ENCODE peak calls at places on chromosomes 16 and 17, in six cellular contexts. One of them, this sample, is unnamed. For H4K20me1 and H3K4me1, the result is how much of the 10 kb centered on the place peaks cover.

GRCh38 chr17:3167574-3167973 is 29.7 kb upstream of the OR1A2 start:
- DNase-seq in H1: no peak
- DNase-seq in IMR-90: no peak
- DNase-seq in HCT116: no peak
- DNase-seq in K562: no peak
- DNase-seq in SK-N-SH: no peak
- DNase-seq in this sample: peak

GRCh38 chr17:9658593-9659211 is 13.4 kb downstream of the USP43 start:
- DNase-seq in H1: no peak
- DNase-seq in IMR-90: no peak
- DNase-seq in HCT116: no peak
- DNase-seq in K562: no peak
- DNase-seq in SK-N-SH: no peak
- DNase-seq in this sample: no peak

GRCh38 chr17:50953831-50954601 is 87.9 kb upstream of the TOB1 start:
- DNase-seq in H1: no peak
- DNase-seq in IMR-90: peak
- DNase-seq in HCT116: no peak
- DNase-seq in K562: peak
- DNase-seq in SK-N-SH: peak
- DNase-seq in this sample: no peak

GRCh38 chr16:77336637-77337036 is 98.2 kb downstream of the ADAMTS18 start:
- DNase-seq in H1: peak
- DNase-seq in IMR-90: no peak
- DNase-seq in HCT116: no peak
- DNase-seq in K562: no peak
- DNase-seq in SK-N-SH: no peak
- DNase-seq in this sample: no peak

GRCh38 chr17:50798424-50799344 is 31.4 kb upstream of the ANKRD40CL start:
- DNase-seq in H1: no peak
- DNase-seq in IMR-90: no peak
- DNase-seq in HCT116: no peak
- DNase-seq in K562: no peak
- DNase-seq in SK-N-SH: no peak
- DNase-seq in this sample: no peak

GRCh38 chr17:47099451-47099986 is 89.6 kb downstream of the CDC27 start:
- DNase-seq in H1: no peak
- DNase-seq in IMR-90: no peak
- DNase-seq in HCT116: no peak
- DNase-seq in K562: no peak
- DNase-seq in SK-N-SH: no peak
- DNase-seq in this sample: no peak

GRCh38 chr16:60137891-60138290 is 1403.8 kb upstream of the GOT2 start:
- DNase-seq in H1: no peak
- DNase-seq in IMR-90: no peak
- DNase-seq in HCT116: no peak
- DNase-seq in K562: no peak
- DNase-seq in SK-N-SH: no peak
- DNase-seq in this sample: no peak

GRCh38 chr16:19235886-19236285 is 49.6 kb upstream of the CLEC19A start:
- DNase-seq in H1: no peak
- DNase-seq in IMR-90: no peak
- DNase-seq in HCT116: no peak
- DNase-seq in K562: no peak
- DNase-seq in SK-N-SH: no peak
- DNase-seq in this sample: no peak

GRCh38 chr17:58331815-58332719 is 3.5 kb upstream of the TSPOAP1 start:
- DNase-seq in H1: no peak
- DNase-seq in IMR-90: no peak
- DNase-seq in HCT116: no peak
- DNase-seq in K562: peak
- DNase-seq in SK-N-SH: peak
- DNase-seq in this sample: peak

GRCh38 chr17:17059301-17059890 is 17.1 kb downstream of the MPRIP start:
- DNase-seq in H1: no peak
- DNase-seq in IMR-90: no peak
- DNase-seq in HCT116: no peak
- DNase-seq in K562: no peak
- DNase-seq in SK-N-SH: no peak
- DNase-seq in this sample: no peak

GRCh38 chr17:9230346-9230745 is 209.0 kb downstream of the NTN1 start:
- DNase-seq in H1: no peak
- DNase-seq in IMR-90: peak
- DNase-seq in HCT116: no peak
- DNase-seq in K562: no peak
- DNase-seq in SK-N-SH: peak
- DNase-seq in this sample: no peak

GRCh38 chr17:74852237-74853047 is 7.2 kb downstream of the GRIN2C start:
- DNase-seq in H1: peak
- DNase-seq in IMR-90: no peak
- DNase-seq in HCT116: peak
- DNase-seq in K562: peak
- DNase-seq in SK-N-SH: peak
- DNase-seq in this sample: no peak

GRCh38 chr16:13856398-13856797 is 63.6 kb upstream of the ERCC4 start:
- DNase-seq in H1: no peak
- DNase-seq in IMR-90: no peak
- DNase-seq in HCT116: no peak
- DNase-seq in K562: no peak
- DNase-seq in SK-N-SH: no peak
- DNase-seq in this sample: no peak

GRCh38 chr16:72195609-72196008 is 23.7 kb upstream of the PMFBP1 start:
- DNase-seq in H1: peak
- DNase-seq in IMR-90: no peak
- DNase-seq in HCT116: no peak
- DNase-seq in K562: no peak
- DNase-seq in SK-N-SH: peak
- DNase-seq in this sample: no peak

GRCh38 chr17:73452056-73452455 is 140.3 kb upstream of the CDC42EP4 start:
- DNase-seq in H1: no peak
- DNase-seq in IMR-90: no peak
- DNase-seq in HCT116: no peak
- DNase-seq in K562: no peak
- DNase-seq in SK-N-SH: peak
- DNase-seq in this sample: no peak

GRCh38 chr16:88527937-88528743 is 42.1 kb upstream of the ZC3H18 start:
- DNase-seq in H1: no peak
- DNase-seq in IMR-90: no peak
- DNase-seq in HCT116: no peak
- DNase-seq in K562: no peak
- DNase-seq in SK-N-SH: no peak
- DNase-seq in this sample: no peak

GRCh38 chr17:61531223-61531622 is 59.8 kb downstream of the NACA2 start:
- DNase-seq in H1: no peak
- DNase-seq in IMR-90: no peak
- DNase-seq in HCT116: no peak
- DNase-seq in K562: no peak
- DNase-seq in SK-N-SH: no peak
- DNase-seq in this sample: no peak

GRCh38 chr16:4646773-4647660 is 22.4 kb downstream of the MGRN1 start:
- DNase-seq in H1: no peak
- DNase-seq in IMR-90: no peak
- DNase-seq in HCT116: no peak
- DNase-seq in K562: no peak
- DNase-seq in SK-N-SH: no peak
- DNase-seq in this sample: no peak

GRCh38 chr17:7351665-7352558 is at the start of gene KCTD11:
- DNase-seq in H1: peak
- DNase-seq in IMR-90: peak
- DNase-seq in HCT116: peak
- DNase-seq in K562: peak
- DNase-seq in SK-N-SH: peak
- DNase-seq in this sample: no peak

GRCh38 chr17:14833201-14833773 is 431.8 kb downstream of the PMP22 start:
- DNase-seq in H1: no peak
- DNase-seq in IMR-90: peak
- DNase-seq in HCT116: no peak
- DNase-seq in K562: no peak
- DNase-seq in SK-N-SH: no peak
- DNase-seq in this sample: no peak

GRCh38 chr17:83050651-83051422 is 28.6 kb upstream of the METRNL start:
- DNase-seq in H1: no peak
- DNase-seq in IMR-90: no peak
- DNase-seq in HCT116: no peak
- DNase-seq in K562: no peak
- DNase-seq in SK-N-SH: peak
- DNase-seq in this sample: no peak

GRCh38 chr17:73434154-73434553 is 122.4 kb upstream of the CDC42EP4 start:
- DNase-seq in H1: no peak
- DNase-seq in IMR-90: no peak
- DNase-seq in HCT116: no peak
- DNase-seq in K562: no peak
- DNase-seq in SK-N-SH: no peak
- DNase-seq in this sample: no peak

GRCh38 chr17:56929362-56929969 is 15.6 kb upstream of the TRIM25 start:
- DNase-seq in H1: no peak
- DNase-seq in IMR-90: no peak
- DNase-seq in HCT116: peak
- DNase-seq in K562: no peak
- DNase-seq in SK-N-SH: no peak
- DNase-seq in this sample: no peak

GRCh38 chr17:82101767-82102679 is 4.0 kb upstream of the FASN start:
- DNase-seq in H1: no peak
- DNase-seq in IMR-90: no peak
- DNase-seq in HCT116: no peak
- DNase-seq in K562: no peak
- DNase-seq in SK-N-SH: no peak
- DNase-seq in this sample: no peak

GRCh38 chr17:79629548-79630049 is 18.7 kb upstream of the RBFOX3 start:
- DNase-seq in H1: no peak
- DNase-seq in IMR-90: no peak
- DNase-seq in HCT116: no peak
- DNase-seq in K562: no peak
- DNase-seq in SK-N-SH: no peak
- DNase-seq in this sample: no peak
- TF ChIP-seq RAD21 in H1: no peak
- TF ChIP-seq RAD21 in IMR-90: no peak
- TF ChIP-seq RAD21 in HCT116: no peak
- TF ChIP-seq RAD21 in K562: no peak
- TF ChIP-seq RAD21 in SK-N-SH: no peak
- TF ChIP-seq RAD21 in this sample: no peak

GRCh38 chr16:69611103-69611640 is 45.4 kb downstream of the NFAT5 start:
- DNase-seq in H1: no peak
- DNase-seq in IMR-90: no peak
- DNase-seq in HCT116: no peak
- DNase-seq in K562: no peak
- DNase-seq in SK-N-SH: peak
- DNase-seq in this sample: no peak
- H4K20me1 ChIP-seq in H1: under half
- H4K20me1 ChIP-seq in IMR-90: half or more
- H4K20me1 ChIP-seq in HCT116: under half
- H4K20me1 ChIP-seq in K562: under half
- H4K20me1 ChIP-seq in SK-N-SH: half or more
- H4K20me1 ChIP-seq in this sample: under half

DNA sequence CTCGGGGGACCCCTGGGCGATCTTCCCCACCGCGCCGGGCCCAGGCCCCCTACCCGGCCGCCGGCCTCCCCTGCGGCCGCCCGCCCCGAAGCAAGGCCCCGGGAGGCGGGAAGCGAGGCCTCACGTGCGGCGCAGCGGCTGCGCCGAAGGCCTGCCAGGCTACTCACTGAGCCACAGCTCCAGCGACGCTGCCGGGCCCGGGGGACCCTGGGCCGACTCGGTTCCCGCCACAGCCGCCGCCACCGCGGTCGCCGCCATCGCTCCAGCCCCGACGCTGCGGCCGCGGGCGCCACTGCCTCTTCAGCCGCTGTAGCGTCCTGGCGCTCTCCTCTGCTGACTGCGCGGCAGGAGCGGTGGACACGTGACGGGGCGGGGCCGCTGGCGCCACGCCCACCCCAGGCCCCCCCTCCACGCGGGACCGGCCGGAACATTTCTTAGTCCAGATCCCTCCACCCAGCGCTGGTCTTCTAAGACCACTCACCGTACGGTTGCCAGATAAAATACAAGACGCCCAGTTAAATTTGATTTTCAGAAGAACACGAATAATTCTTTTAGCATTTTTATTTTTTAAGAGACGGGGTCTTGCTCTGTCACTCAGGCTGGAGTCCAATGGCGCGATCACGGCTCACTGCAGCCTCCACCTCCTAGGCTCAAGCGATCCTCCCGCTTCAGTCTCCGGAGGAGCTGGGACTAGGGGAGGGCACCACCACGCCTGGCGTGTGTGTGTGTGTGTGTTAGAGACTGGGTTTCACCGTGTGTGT is at the start of gene GGA2:
- DNase-seq in H1: no peak
- DNase-seq in IMR-90: peak
- DNase-seq in HCT116: peak
- DNase-seq in K562: peak
- DNase-seq in SK-N-SH: peak
- DNase-seq in this sample: no peak
- H3K4me1 ChIP-seq in H1: under half
- H3K4me1 ChIP-seq in IMR-90: under half
- H3K4me1 ChIP-seq in HCT116: under half
- H3K4me1 ChIP-seq in K562: under half
- H3K4me1 ChIP-seq in SK-N-SH: under half
- H3K4me1 ChIP-seq in this sample: under half

DNA sequence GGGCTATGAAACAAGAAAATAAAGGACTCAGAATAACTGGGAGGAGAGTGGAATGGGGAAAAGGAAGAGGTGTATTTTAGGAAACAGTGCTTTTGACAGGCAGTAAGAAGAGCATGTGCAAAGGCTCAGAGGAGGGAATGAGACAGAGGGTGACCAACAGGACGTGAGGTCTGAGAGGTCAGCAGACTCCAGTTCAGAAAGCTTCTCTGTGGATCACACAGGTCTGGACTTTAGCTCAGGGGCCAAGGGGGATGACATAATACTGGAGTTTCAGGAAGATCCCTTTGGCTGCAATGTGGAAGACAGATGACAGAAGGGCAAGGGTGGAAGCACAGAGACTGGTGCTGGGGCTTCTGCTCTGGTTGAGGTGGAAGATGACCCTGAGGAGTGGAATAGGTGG is 489.9 kb upstream of the CDH5 start:
- DNase-seq in H1: no peak
- DNase-seq in IMR-90: peak
- DNase-seq in HCT116: no peak
- DNase-seq in K562: no peak
- DNase-seq in SK-N-SH: no peak
- DNase-seq in this sample: no peak
- TF ChIP-seq RAD21 in H1: no peak
- TF ChIP-seq RAD21 in IMR-90: no peak
- TF ChIP-seq RAD21 in HCT116: no peak
- TF ChIP-seq RAD21 in K562: no peak
- TF ChIP-seq RAD21 in SK-N-SH: no peak
- TF ChIP-seq RAD21 in this sample: no peak

This sample was measured in GM12878.